ENCODE peak calls at places on chromosome 13, in four cellular contexts. W, E, N and L are unnamed samples.

GRCh38 chr13:112973577-112973951 is 4.5 kb downstream of the MCF2L start:
- DNase-seq in W (no peak), E (no peak), N (no peak), L (no peak)

GRCh38 chr13:46165485-46166220 is 16.3 kb downstream of the LCP1 start:
- DNase-seq in W (no peak), E (peak), N (no peak), L (no peak)

GRCh38 chr13:100473493-100474044 is 115.0 kb downstream of the GGACT start:
- DNase-seq in W (no peak), E (no peak), N (no peak), L (no peak)

GRCh38 chr13:84607614-84608013 is 725.3 kb upstream of the SLITRK1 start:
- DNase-seq in W (no peak), E (no peak), N (no peak), L (no peak)

GRCh38 chr13:97758317-97758716 is 195.2 kb upstream of the IPO5 start:
- DNase-seq in W (no peak), E (no peak), N (no peak), L (no peak)

GRCh38 chr13:66532146-66532545 is 698.0 kb downstream of the PCDH9 start:
- DNase-seq in W (no peak), E (no peak), N (no peak), L (no peak)

GRCh38 chr13:108283110-108283509 is 13.6 kb downstream of the TNFSF13B start:
- DNase-seq in W (no peak), E (no peak), N (no peak), L (no peak)

GRCh38 chr13:22757530-22758120 is 423.2 kb upstream of the SGCG start:
- DNase-seq in W (no peak), E (no peak), N (peak), L (no peak)

GRCh38 chr13:56561327-56561726 is 579.4 kb upstream of the PRR20A start:
- DNase-seq in W (no peak), E (no peak), N (peak), L (no peak)

GRCh38 chr13:75395901-75396300 is 86.1 kb downstream of the TBC1D4 start:
- DNase-seq in W (no peak), E (no peak), N (no peak), L (no peak)

GRCh38 chr13:95741584-95742563 is 64.9 kb downstream of the DNAJC3 start:
- DNase-seq in W (no peak), E (no peak), N (no peak), L (no peak)

GRCh38 chr13:45331981-45332830 is 8.8 kb downstream of the TPT1 start:
- DNase-seq in W (no peak), E (no peak), N (peak), L (no peak)

GRCh38 chr13:50747939-50748338 is 95.6 kb downstream of the DLEU7 start:
- DNase-seq in W (no peak), E (no peak), N (no peak), L (no peak)

GRCh38 chr13:85314686-85315085 is 484.5 kb downstream of the SLITRK6 start:
- DNase-seq in W (no peak), E (no peak), N (no peak), L (no peak)

GRCh38 chr13:93797463-93797862 is 570.9 kb downstream of the GPC6 start:
- DNase-seq in W (no peak), E (no peak), N (no peak), L (no peak)

GRCh38 chr13:106176103-106176502 is 359.4 kb downstream of the EFNB2 start:
- DNase-seq in W (no peak), E (no peak), N (no peak), L (no peak)

GRCh38 chr13:113854238-113855011 is 9.5 kb downstream of the GAS6 start:
- DNase-seq in W (no peak), E (no peak), N (no peak), L (no peak)

GRCh38 chr13:74301200-74302063 is 167.2 kb upstream of the KLF12 start:
- DNase-seq in W (no peak), E (no peak), N (no peak), L (no peak)

GRCh38 chr13:75279834-75280369 is 202.1 kb downstream of the TBC1D4 start:
- DNase-seq in W (no peak), E (no peak), N (no peak), L (no peak)

DNA sequence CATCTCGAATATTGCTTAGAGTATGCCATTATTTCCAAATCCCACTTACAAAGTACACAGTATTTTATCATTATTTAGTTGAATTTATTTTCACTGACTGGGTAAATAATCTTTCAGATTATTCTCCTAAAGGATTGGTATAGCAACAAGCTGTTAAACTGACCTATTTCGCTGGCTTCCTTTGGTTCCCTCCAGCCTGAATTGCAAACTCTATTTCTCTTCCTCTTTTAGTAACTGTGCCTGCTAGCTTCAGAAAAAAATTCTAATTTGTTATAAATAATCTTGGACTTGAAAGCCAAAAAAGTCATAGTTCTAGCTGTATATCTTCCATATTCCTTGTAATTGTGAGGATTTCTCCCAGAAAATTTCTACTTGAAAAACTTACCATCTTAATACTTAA is 15.0 kb upstream of the CCNA1 start:
- DNase-seq in W (no peak), E (no peak), N (no peak), L (no peak)
- TF ChIP-seq KDM1A in W (no peak), E (no peak), N (no peak), L (no peak)

GRCh38 chr13:77029436-77029835 is 2.5 kb upstream of the FBXL3 start:
- DNase-seq in W (no peak), E (no peak), N (no peak), L (no peak)

GRCh38 chr13:77026255-77026782 is 640 bp downstream of the FBXL3 start:
- DNase-seq in W (peak), E (peak), N (peak), L (no peak)

GRCh38 chr13:77031869-77032268 is 4.9 kb upstream of the FBXL3 start:
- DNase-seq in W (no peak), E (no peak), N (no peak), L (no peak)

GRCh38 chr13:77026783-77027621 is at the start of gene FBXL3:
- DNase-seq in W (peak), E (peak), N (peak), L (peak)

DNA sequence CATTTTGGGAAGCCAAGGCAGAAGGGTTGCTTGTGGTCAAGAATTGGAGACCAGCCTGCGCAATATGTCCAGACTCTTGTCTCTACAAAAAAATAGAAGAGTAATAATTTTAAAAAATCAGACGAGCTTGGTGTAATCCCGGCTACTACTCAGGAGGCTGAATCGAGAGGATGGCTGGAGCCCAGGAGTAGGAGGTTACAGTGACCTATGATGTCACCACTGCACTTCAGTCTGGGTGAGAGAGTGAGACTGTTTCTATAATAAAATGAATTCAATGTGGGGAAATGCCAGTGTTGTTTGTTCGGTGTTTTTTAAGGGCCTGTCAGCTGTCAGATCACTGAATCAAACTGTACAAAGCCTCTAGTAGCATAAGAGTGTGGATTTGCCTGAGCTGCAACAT is 1.2 kb upstream of the FBXL3 start:
- DNase-seq in W (no peak), E (no peak), N (peak), L (no peak)
- H3K27ac ChIP-seq in W (no peak), E (no peak), N (no peak), L (no peak)

GRCh38 chr13:31952641-31953380 is 78.8 kb upstream of the FRY start:
- DNase-seq in W (no peak), E (no peak), N (no peak), L (no peak)

GRCh38 chr13:31947105-31947504 is 84.5 kb upstream of the FRY start:
- DNase-seq in W (no peak), E (no peak), N (no peak), L (no peak)

GRCh38 chr13:31950121-31950810 is 81.3 kb upstream of the FRY start:
- DNase-seq in W (no peak), E (no peak), N (no peak), L (no peak)

GRCh38 chr13:31947506-31947905 is 84.1 kb upstream of the FRY start:
- DNase-seq in W (no peak), E (no peak), N (no peak), L (no peak)

GRCh38 chr13:31951215-31951678 is 80.3 kb upstream of the FRY start:
- DNase-seq in W (no peak), E (peak), N (no peak), L (no peak)
- TF ChIP-seq KDM1A in W (no peak), E (no peak), N (no peak), L (no peak)

DNA sequence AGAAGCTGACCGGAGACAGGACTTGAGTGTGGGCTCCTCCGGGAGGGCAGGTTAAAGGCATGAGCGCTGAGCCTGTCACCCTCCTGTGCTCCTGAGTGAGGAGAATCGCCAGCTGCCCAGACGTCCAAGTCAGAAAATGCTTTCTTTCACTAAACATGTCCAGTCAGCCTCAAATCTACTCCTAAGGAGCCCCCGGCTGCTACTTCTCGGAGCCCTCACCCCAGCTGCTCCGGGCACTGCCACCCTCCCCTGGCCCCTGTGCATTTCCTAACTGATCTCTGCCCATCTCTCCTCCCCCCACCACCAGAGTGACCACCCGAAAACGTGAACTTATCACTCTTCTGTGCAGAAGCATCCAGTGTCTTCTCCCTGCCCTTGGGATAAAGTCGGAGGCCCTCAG is 277.5 kb upstream of the SOX1 start:
- DNase-seq in W (no peak), E (no peak), N (no peak), L (peak)
- H3K27ac ChIP-seq in W (no peak), E (no peak), N (no peak), L (no peak)

DNA sequence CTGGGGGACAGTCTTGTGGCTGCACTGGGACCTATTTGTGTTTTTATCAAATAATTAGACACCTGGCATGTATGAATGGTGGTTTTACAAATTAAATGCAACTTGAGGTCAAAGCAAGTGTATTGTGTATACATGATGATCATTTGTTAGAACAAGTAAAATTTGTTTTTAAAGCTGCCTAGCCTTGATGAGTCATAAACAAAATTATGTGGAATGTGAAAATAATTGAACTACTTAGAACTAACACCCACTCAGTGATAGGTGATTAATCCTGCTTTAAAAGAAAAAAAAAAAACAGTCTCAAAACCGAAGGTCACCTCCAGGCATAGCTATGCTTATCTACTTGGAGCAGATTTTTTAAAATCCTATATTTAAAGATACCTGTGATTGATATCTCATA is 770.3 kb upstream of the SLITRK5 start:
- DNase-seq in W (no peak), E (no peak), N (no peak), L (no peak)
- TF ChIP-seq KDM1A in W (no peak), E (no peak), N (no peak), L (no peak)